ENCODE peak calls at places on chromosomes 1 and 21, in seven cellular contexts. One of them, this sample, is unnamed.
A peak's percentile ranks its signal among the peaks of the same experiment; 100 is the strongest.

GRCh38 chr1:43975249-43975961 is 645 bp downstream of the ATP6V0B start:
- DNase-seq in M059J: peak; percentile 40
- DNase-seq in NCI-H345: no peak
- DNase-seq in DMS153: no peak
- DNase-seq in activated T-cell treated with anti-CD3 and anti-CD28 coated beads for 1 hour: no peak
- DNase-seq in HTR-8/SVneo: no peak
- DNase-seq in activated gamma-delta T cell treated with Interleukin-2 at 50 U/mL for 16 hours: peak; percentile 28
- DNase-seq in this sample: no peak

GRCh38 chr21:41557884-41558283 is 49.9 kb upstream of the TMPRSS2 start:
- DNase-seq in M059J: no peak
- DNase-seq in NCI-H345: no peak
- DNase-seq in DMS153: no peak
- DNase-seq in activated T-cell treated with anti-CD3 and anti-CD28 coated beads for 1 hour: no peak
- DNase-seq in HTR-8/SVneo: no peak
- DNase-seq in activated gamma-delta T cell treated with Interleukin-2 at 50 U/mL for 16 hours: no peak
- DNase-seq in this sample: no peak

GRCh38 chr21:39125752-39126485 is 57.3 kb downstream of the PSMG1 start:
- DNase-seq in M059J: peak; percentile 80
- DNase-seq in NCI-H345: peak; percentile 81
- DNase-seq in DMS153: peak; percentile 80
- DNase-seq in activated T-cell treated with anti-CD3 and anti-CD28 coated beads for 1 hour: no peak
- DNase-seq in HTR-8/SVneo: peak; percentile 65
- DNase-seq in activated gamma-delta T cell treated with Interleukin-2 at 50 U/mL for 16 hours: no peak
- DNase-seq in this sample: peak; percentile 71

GRCh38 chr1:164064501-164064900 is 494.5 kb upstream of the PBX1 start:
- DNase-seq in M059J: no peak
- DNase-seq in NCI-H345: no peak
- DNase-seq in DMS153: no peak
- DNase-seq in activated T-cell treated with anti-CD3 and anti-CD28 coated beads for 1 hour: no peak
- DNase-seq in HTR-8/SVneo: no peak
- DNase-seq in activated gamma-delta T cell treated with Interleukin-2 at 50 U/mL for 16 hours: no peak
- DNase-seq in this sample: no peak

GRCh38 chr1:147890177-147890790 is 12.3 kb upstream of the GJA8 start:
- DNase-seq in M059J: peak; percentile 77
- DNase-seq in NCI-H345: peak; percentile 80
- DNase-seq in DMS153: peak; percentile 65
- DNase-seq in activated T-cell treated with anti-CD3 and anti-CD28 coated beads for 1 hour: peak; percentile 46
- DNase-seq in HTR-8/SVneo: peak; percentile 65
- DNase-seq in activated gamma-delta T cell treated with Interleukin-2 at 50 U/mL for 16 hours: peak; percentile 42
- DNase-seq in this sample: peak; percentile 42

GRCh38 chr1:234357831-234358230 is 15.4 kb upstream of the COA6 start:
- DNase-seq in M059J: no peak
- DNase-seq in NCI-H345: no peak
- DNase-seq in DMS153: no peak
- DNase-seq in activated T-cell treated with anti-CD3 and anti-CD28 coated beads for 1 hour: no peak
- DNase-seq in HTR-8/SVneo: no peak
- DNase-seq in activated gamma-delta T cell treated with Interleukin-2 at 50 U/mL for 16 hours: no peak
- DNase-seq in this sample: no peak

GRCh38 chr1:203768158-203768725 is 3.3 kb downstream of the LAX1 start:
- DNase-seq in M059J: no peak
- DNase-seq in NCI-H345: no peak
- DNase-seq in DMS153: no peak
- DNase-seq in activated T-cell treated with anti-CD3 and anti-CD28 coated beads for 1 hour: no peak
- DNase-seq in HTR-8/SVneo: no peak
- DNase-seq in activated gamma-delta T cell treated with Interleukin-2 at 50 U/mL for 16 hours: no peak
- DNase-seq in this sample: no peak

GRCh38 chr1:75058424-75058823 is 75.8 kb upstream of the LHX8 start:
- DNase-seq in M059J: no peak
- DNase-seq in NCI-H345: no peak
- DNase-seq in DMS153: no peak
- DNase-seq in activated T-cell treated with anti-CD3 and anti-CD28 coated beads for 1 hour: no peak
- DNase-seq in HTR-8/SVneo: no peak
- DNase-seq in activated gamma-delta T cell treated with Interleukin-2 at 50 U/mL for 16 hours: no peak
- DNase-seq in this sample: no peak

GRCh38 chr1:12586171-12586942 is 31.7 kb downstream of the DHRS3 start:
- DNase-seq in M059J: no peak
- DNase-seq in NCI-H345: no peak
- DNase-seq in DMS153: no peak
- DNase-seq in activated T-cell treated with anti-CD3 and anti-CD28 coated beads for 1 hour: no peak
- DNase-seq in HTR-8/SVneo: no peak
- DNase-seq in activated gamma-delta T cell treated with Interleukin-2 at 50 U/mL for 16 hours: no peak
- DNase-seq in this sample: no peak

GRCh38 chr1:205535866-205536758 is 31.6 kb downstream of the CDK18 start:
- DNase-seq in M059J: no peak
- DNase-seq in NCI-H345: no peak
- DNase-seq in DMS153: no peak
- DNase-seq in activated T-cell treated with anti-CD3 and anti-CD28 coated beads for 1 hour: no peak
- DNase-seq in HTR-8/SVneo: no peak
- DNase-seq in activated gamma-delta T cell treated with Interleukin-2 at 50 U/mL for 16 hours: no peak
- DNase-seq in this sample: no peak

GRCh38 chr1:202664083-202664482 is 46.2 kb downstream of the SYT2 start:
- DNase-seq in M059J: peak; percentile 41
- DNase-seq in NCI-H345: no peak
- DNase-seq in DMS153: no peak
- DNase-seq in activated T-cell treated with anti-CD3 and anti-CD28 coated beads for 1 hour: no peak
- DNase-seq in HTR-8/SVneo: no peak
- DNase-seq in activated gamma-delta T cell treated with Interleukin-2 at 50 U/mL for 16 hours: no peak
- DNase-seq in this sample: no peak

GRCh38 chr1:53091841-53092645 is 30.0 kb downstream of the PODN start:
- DNase-seq in M059J: peak; percentile 79
- DNase-seq in NCI-H345: no peak
- DNase-seq in DMS153: no peak
- DNase-seq in activated T-cell treated with anti-CD3 and anti-CD28 coated beads for 1 hour: no peak
- DNase-seq in HTR-8/SVneo: no peak
- DNase-seq in activated gamma-delta T cell treated with Interleukin-2 at 50 U/mL for 16 hours: no peak
- DNase-seq in this sample: no peak

GRCh38 chr1:92326681-92327080 is 27.8 kb downstream of the RPAP2 start:
- DNase-seq in M059J: peak; percentile 48
- DNase-seq in NCI-H345: no peak
- DNase-seq in DMS153: no peak
- DNase-seq in activated T-cell treated with anti-CD3 and anti-CD28 coated beads for 1 hour: no peak
- DNase-seq in HTR-8/SVneo: no peak
- DNase-seq in activated gamma-delta T cell treated with Interleukin-2 at 50 U/mL for 16 hours: no peak
- DNase-seq in this sample: no peak

GRCh38 chr1:6026095-6026809 is 19.4 kb upstream of the KCNAB2 start:
- DNase-seq in M059J: no peak
- DNase-seq in NCI-H345: peak; percentile 43
- DNase-seq in DMS153: peak; percentile 93
- DNase-seq in activated T-cell treated with anti-CD3 and anti-CD28 coated beads for 1 hour: peak; percentile 89
- DNase-seq in HTR-8/SVneo: no peak
- DNase-seq in activated gamma-delta T cell treated with Interleukin-2 at 50 U/mL for 16 hours: peak; percentile 92
- DNase-seq in this sample: peak; percentile 86

GRCh38 chr1:246074421-246074820 is 432.7 kb downstream of the SMYD3 start:
- DNase-seq in M059J: no peak
- DNase-seq in NCI-H345: no peak
- DNase-seq in DMS153: no peak
- DNase-seq in activated T-cell treated with anti-CD3 and anti-CD28 coated beads for 1 hour: no peak
- DNase-seq in HTR-8/SVneo: no peak
- DNase-seq in activated gamma-delta T cell treated with Interleukin-2 at 50 U/mL for 16 hours: no peak
- DNase-seq in this sample: no peak

GRCh38 chr1:108016451-108016920 is 51.5 kb upstream of the VAV3 start:
- DNase-seq in M059J: peak; percentile 92
- DNase-seq in NCI-H345: no peak
- DNase-seq in DMS153: no peak
- DNase-seq in activated T-cell treated with anti-CD3 and anti-CD28 coated beads for 1 hour: no peak
- DNase-seq in HTR-8/SVneo: peak; percentile 7
- DNase-seq in activated gamma-delta T cell treated with Interleukin-2 at 50 U/mL for 16 hours: no peak
- DNase-seq in this sample: no peak

GRCh38 chr1:7646981-7647901 is 123.9 kb upstream of the VAMP3 start:
- DNase-seq in M059J: peak; percentile 50
- DNase-seq in NCI-H345: peak; percentile 73
- DNase-seq in DMS153: peak; percentile 64
- DNase-seq in activated T-cell treated with anti-CD3 and anti-CD28 coated beads for 1 hour: peak; percentile 65
- DNase-seq in HTR-8/SVneo: peak; percentile 84
- DNase-seq in activated gamma-delta T cell treated with Interleukin-2 at 50 U/mL for 16 hours: peak; percentile 63
- DNase-seq in this sample: peak; percentile 65

GRCh38 chr1:86155061-86155806 is 1.3 kb downstream of the COL24A1 start:
- DNase-seq in M059J: no peak
- DNase-seq in NCI-H345: no peak
- DNase-seq in DMS153: no peak
- DNase-seq in activated T-cell treated with anti-CD3 and anti-CD28 coated beads for 1 hour: no peak
- DNase-seq in HTR-8/SVneo: no peak
- DNase-seq in activated gamma-delta T cell treated with Interleukin-2 at 50 U/mL for 16 hours: no peak
- DNase-seq in this sample: no peak

GRCh38 chr1:55378582-55378981 is 163.4 kb upstream of the USP24 start:
- DNase-seq in M059J: peak; percentile 93
- DNase-seq in NCI-H345: no peak
- DNase-seq in DMS153: peak; percentile 29
- DNase-seq in activated T-cell treated with anti-CD3 and anti-CD28 coated beads for 1 hour: no peak
- DNase-seq in HTR-8/SVneo: peak; percentile 22
- DNase-seq in activated gamma-delta T cell treated with Interleukin-2 at 50 U/mL for 16 hours: no peak
- DNase-seq in this sample: no peak

This sample was measured in NCI-H1105 treated with DMSO at 0.1 percent for 48 hours.